ENCODE peak calls at places on chromosomes 3 and 15, in eight cellular contexts. Z is AG04450, I is left cardiac atrium, T is mesenteric fat pad, R is A172, V is SW 1271, F is NCI-H1092, N is nephron progenitor cell. Y is an unnamed sample.

GRCh38 chr3:171346582-171346981 is 113.6 kb downstream of the TNIK start:
- DNase-seq in I (no peak), N (no peak), V (no peak), R (no peak), F (no peak), Z (no peak), T (no peak), Y (no peak)

GRCh38 chr3:37599779-37600178 is 261.9 kb upstream of the CTDSPL start:
- DNase-seq in I (no peak), R (no peak), N (no peak), T (no peak), Z (no peak), V (no peak), F (no peak), Y (no peak)

GRCh38 chr15:57114070-57114469 is 195.6 kb downstream of the TCF12 start:
- DNase-seq in N (no peak), V (no peak), Z (no peak), R (no peak), I (no peak), F (no peak), T (no peak), Y (no peak)

GRCh38 chr3:36166477-36166876 is 213.8 kb upstream of the STAC start:
- DNase-seq in I (no peak), R (peak; percentile 93), N (no peak), F (no peak), Z (no peak), T (no peak), V (peak; percentile 89), Y (no peak)

GRCh38 chr3:139319428-139320402 is 24.1 kb upstream of the MRPS22 start:
- DNase-seq in V (no peak), I (no peak), T (peak; percentile 71), Z (no peak), F (peak; percentile 11), R (no peak), N (peak; percentile 35), Y (no peak)

GRCh38 chr3:144011251-144011799 is 39.7 kb downstream of the DIPK2A start:
- DNase-seq in T (no peak), I (no peak), N (no peak), R (no peak), F (no peak), V (no peak), Z (no peak), Y (no peak)

GRCh38 chr3:23994247-23994574 is 49.1 kb downstream of the NR1D2 start:
- DNase-seq in R (no peak), T (no peak), F (no peak), I (no peak), Z (no peak), N (no peak), V (no peak), Y (no peak)

GRCh38 chr3:189041482-189042090 is 130.2 kb upstream of the TPRG1 start:
- DNase-seq in F (peak; percentile 53), N (peak; percentile 42), V (peak; percentile 39), I (peak; percentile 28), T (no peak), R (peak; percentile 60), Z (no peak), Y (peak; percentile 57)

GRCh38 chr15:62150445-62150844 is 14.6 kb downstream of the C2CD4B start:
- DNase-seq in R (no peak), I (no peak), F (no peak), V (no peak), T (no peak), Z (no peak), N (no peak), Y (no peak)

GRCh38 chr3:126340943-126341754 is 16.1 kb downstream of the KLF15 start:
- DNase-seq in F (no peak), V (no peak), R (no peak), Z (no peak), I (no peak), T (peak; percentile 43), N (no peak), Y (no peak)

GRCh38 chr15:42736178-42736792 is 643 bp downstream of the CDAN1 start:
- DNase-seq in V (no peak), Z (no peak), I (peak; percentile 36), N (no peak), T (no peak), R (no peak), F (no peak), Y (no peak)

GRCh38 chr3:188739547-188739946 is 432.2 kb upstream of the TPRG1 start:
- DNase-seq in R (no peak), N (no peak), I (no peak), V (no peak), F (no peak), Z (no peak), T (no peak), Y (no peak)

GRCh38 chr3:42115223-42115622 is 24.1 kb downstream of the TRAK1 start:
- DNase-seq in T (peak; percentile 60), I (peak; percentile 36), Z (no peak), N (no peak), F (no peak), V (no peak), R (no peak), Y (no peak)

GRCh38 chr3:178849220-178849910 is 222.2 kb downstream of the ZMAT3 start:
- DNase-seq in F (no peak), T (no peak), I (no peak), R (no peak), Z (no peak), N (no peak), V (no peak), Y (no peak)

GRCh38 chr3:100113728-100114412 is 431 bp downstream of the FILIP1L start:
- DNase-seq in Z (no peak), T (no peak), N (no peak), V (no peak), I (no peak), F (no peak), R (no peak), Y (no peak)

GRCh38 chr15:87477759-87478687 is 778.5 kb downstream of the NTRK3 start:
- DNase-seq in I (peak; percentile 39), N (no peak), F (no peak), R (peak; percentile 76), T (no peak), Z (peak; percentile 41), V (peak; percentile 25), Y (no peak)

GRCh38 chr3:18847583-18848197 is 300.6 kb upstream of the KCNH8 start:
- DNase-seq in T (no peak), V (peak; percentile 40), R (peak; percentile 22), N (no peak), I (no peak), Z (no peak), F (no peak), Y (no peak)

GRCh38 chr3:124535306-124535705 is 194.9 kb upstream of the UMPS start:
- DNase-seq in V (no peak), T (no peak), I (no peak), R (no peak), Z (no peak), N (no peak), F (no peak), Y (no peak)

GRCh38 chr3:105865867-105866350 is 2.9 kb downstream of the CBLB start:
- DNase-seq in T (no peak), Z (no peak), N (no peak), R (no peak), V (no peak), F (no peak), I (no peak), Y (no peak)

GRCh38 chr3:150762662-150763121 is 277 bp downstream of the SIAH2 start:
- DNase-seq in V (no peak), Z (no peak), F (no peak), N (peak; percentile 53), R (no peak), I (no peak), T (no peak), Y (peak; percentile 12)

GRCh38 chr3:32138545-32139104 is 32.2 kb downstream of the GPD1L start:
- DNase-seq in Z (no peak), T (no peak), R (peak; percentile 21), N (no peak), V (no peak), I (no peak), F (no peak), Y (no peak)